ENCODE peak calls at places on chromosomes 2 and 18, in five cellular contexts. P is KG1, D is A673, I is NCI-H1436, L is EL. A is an unnamed sample.

GRCh38 chr18:58180738-58181353 is 136.8 kb downstream of the NEDD4L start:
- DNase-seq in P (no peak), D (peak; percentile 54), I (peak; percentile 41), L (peak; percentile 57), A (peak; percentile 65)

GRCh38 chr2:3626118-3626816 is 31.4 kb downstream of the COLEC11 start:
- DNase-seq in P (no peak), D (no peak), I (peak; percentile 68), L (no peak), A (no peak)

GRCh38 chr2:30208453-30208852 is 22.9 kb upstream of the LBH start:
- DNase-seq in P (no peak), D (peak; percentile 89), I (peak; percentile 56), L (peak; percentile 56), A (peak; percentile 52)

GRCh38 chr2:36163520-36164239 is 191.9 kb upstream of the CRIM1 start:
- DNase-seq in P (no peak), D (no peak), I (no peak), L (no peak), A (no peak)

GRCh38 chr2:216292886-216293291 is 79.4 kb downstream of the MARCHF4 start:
- DNase-seq in P (no peak), D (peak; percentile 91), I (no peak), L (no peak), A (no peak)

GRCh38 chr2:239014458-239014857 is 166.6 kb downstream of the TWIST2 start:
- DNase-seq in P (no peak), D (no peak), I (no peak), L (no peak), A (no peak)

GRCh38 chr2:188628989-188629889 is 337.6 kb downstream of the GULP1 start:
- DNase-seq in P (no peak), D (peak; percentile 36), I (no peak), L (peak; percentile 81), A (no peak)

GRCh38 chr2:112811841-112812306 is 24.7 kb downstream of the IL1B start:
- DNase-seq in P (no peak), D (peak; percentile 91), I (no peak), L (peak; percentile 95), A (no peak)

GRCh38 chr2:148745151-148745851 is 100.8 kb downstream of the EPC2 start:
- DNase-seq in P (no peak), D (no peak), I (no peak), L (no peak), A (no peak)

GRCh38 chr18:22900558-22901183 is 32.5 kb upstream of the RBBP8 start:
- DNase-seq in P (no peak), D (no peak), I (no peak), L (no peak), A (no peak)

GRCh38 chr2:150647943-150648342 is 160.5 kb upstream of the RND3 start:
- DNase-seq in P (no peak), D (no peak), I (no peak), L (no peak), A (no peak)

GRCh38 chr2:105919826-105920225 is 175.1 kb downstream of the NCK2 start:
- DNase-seq in P (no peak), D (peak; percentile 20), I (no peak), L (peak; percentile 46), A (no peak)

GRCh38 chr2:85599468-85600234 is 2.8 kb downstream of the TMEM150A start:
- DNase-seq in P (no peak), D (no peak), I (no peak), L (no peak), A (no peak)

GRCh38 chr2:116435648-116436047 is 1378.8 kb upstream of the DDX18 start:
- DNase-seq in P (no peak), D (no peak), I (no peak), L (no peak), A (no peak)

GRCh38 chr18:2570772-2571199 is 519 bp downstream of the METTL4 start:
- DNase-seq in P (peak; percentile 48), D (peak; percentile 77), I (peak; percentile 67), L (peak; percentile 69), A (no peak)

GRCh38 chr2:74441690-74442482 is at the start of gene RTKN:
- DNase-seq in P (no peak), D (no peak), I (no peak), L (no peak), A (no peak)

GRCh38 chr2:14577843-14578242 is 54.7 kb upstream of the LRATD1 start:
- DNase-seq in P (no peak), D (no peak), I (no peak), L (no peak), A (no peak)

GRCh38 chr2:24438106-24438505 is 52.9 kb upstream of the NCOA1 start:
- DNase-seq in P (no peak), D (no peak), I (no peak), L (no peak), A (no peak)

GRCh38 chr2:142316049-142316448 is 185.2 kb upstream of the LRP1B start:
- DNase-seq in P (no peak), D (peak; percentile 10), I (no peak), L (no peak), A (no peak)

GRCh38 chr2:201931955-201932354 is 101.7 kb upstream of the FZD7 start:
- DNase-seq in P (no peak), D (peak; percentile 25), I (no peak), L (peak; percentile 69), A (no peak)

GRCh38 chr2:108316194-108316880 is 27.6 kb downstream of the SULT1C2 start:
- DNase-seq in P (no peak), D (no peak), I (no peak), L (no peak), A (no peak)

GRCh38 chr2:14941151-14941631 is 308.7 kb downstream of the LRATD1 start:
- DNase-seq in P (no peak), D (no peak), I (no peak), L (no peak), A (peak; percentile 19)

GRCh38 chr18:9082763-9083510 is 19.6 kb upstream of the NDUFV2 start:
- DNase-seq in P (peak; percentile 67), D (peak; percentile 23), I (no peak), L (no peak), A (no peak)

GRCh38 chr18:60538891-60539290 is 166.3 kb upstream of the MC4R start:
- DNase-seq in P (no peak), D (no peak), I (no peak), L (no peak), A (no peak)

GRCh38 chr18:76914314-76914713 is 92.0 kb downstream of the ZNF236 start:
- DNase-seq in P (no peak), D (no peak), I (no peak), L (no peak), A (no peak)

GRCh38 chr2:45954233-45954850 is 302.9 kb downstream of the PRKCE start:
- DNase-seq in P (no peak), D (peak; percentile 50), I (peak; percentile 10), L (no peak), A (no peak)

GRCh38 chr2:207935991-207936370 is 89.3 kb downstream of the PLEKHM3 start:
- DNase-seq in P (no peak), D (no peak), I (no peak), L (no peak), A (no peak)

GRCh38 chr2:95031726-95032116 is 6.2 kb downstream of the MAL start:
- DNase-seq in P (no peak), D (no peak), I (no peak), L (no peak), A (no peak)

GRCh38 chr2:134683561-134684112 is 35.2 kb downstream of the TMEM163 start:
- DNase-seq in P (no peak), D (no peak), I (no peak), L (peak; percentile 6), A (no peak)

GRCh38 chr2:71945133-71945959 is 202.3 kb downstream of the CYP26B1 start:
- DNase-seq in P (no peak), D (no peak), I (no peak), L (no peak), A (no peak)

GRCh38 chr2:177763532-177764265 is 308.9 kb downstream of the PDE11A start:
- DNase-seq in P (peak; percentile 41), D (peak; percentile 90), I (peak; percentile 73), L (peak; percentile 66), A (peak; percentile 87)

GRCh38 chr2:96498023-96498431 is 7.1 kb downstream of the NEURL3 start:
- DNase-seq in P (no peak), D (no peak), I (no peak), L (no peak), A (no peak)

GRCh38 chr18:21955757-21956652 is 213.4 kb upstream of the GATA6 start:
- DNase-seq in P (peak; percentile 8), D (peak; percentile 77), I (peak; percentile 47), L (peak; percentile 61), A (peak; percentile 50)

GRCh38 chr2:172106128-172106961 is 3.6 kb upstream of the DLX2 start:
- DNase-seq in P (no peak), D (peak; percentile 87), I (no peak), L (peak; percentile 79), A (no peak)

GRCh38 chr2:27664245-27664574 is 521 bp downstream of the SLC4A1AP start:
- DNase-seq in P (peak; percentile 56), D (peak; percentile 21), I (no peak), L (no peak), A (no peak)

GRCh38 chr2:132733119-132733518 is 63.1 kb upstream of the LYPD1 start:
- DNase-seq in P (no peak), D (no peak), I (no peak), L (no peak), A (no peak)